ENCODE peak calls at places on chromosomes 1 and 21, in ten cellular contexts. K is esophagus muscularis mucosa; T is left ventricle myocardium inferior; O is foreskin keratinocyte; J is RWPE2; U is thoracic aorta; Z is RWPE1; G is stimulated activated CD4-positive, alpha-beta T cell treated with anti-CD3 and anti-CD28 coated beads, Interleukin-12 subunit alpha, Interleukin-12 subunit beta, amount 100 ng/mL, for 4 hours; E is fibroblast of the aortic adventitia; D is sciatic nerve. H is an unnamed sample.

GRCh38 chr1:193884848-193885558 is 698.6 kb upstream of the B3GALT2 start:
- DNase-seq in Z (no peak), K (no peak), U (no peak), D (no peak), J (no peak), T (no peak), G (no peak), O (no peak), E (no peak), H (no peak)

GRCh38 chr1:34796990-34797389 is 4.2 kb downstream of the GJA4 start:
- DNase-seq in D (no peak), J (no peak), O (no peak), G (no peak), Z (no peak), U (no peak), E (no peak), K (no peak), T (no peak), H (no peak)

GRCh38 chr1:244702620-244703019 is 49.7 kb downstream of the DESI2 start:
- DNase-seq in O (no peak), G (no peak), U (no peak), K (no peak), Z (no peak), E (no peak), J (no peak), T (no peak), D (no peak), H (no peak)

GRCh38 chr21:28605138-28605537 is 387.5 kb downstream of the LTN1 start:
- DNase-seq in J (no peak), O (no peak), T (no peak), G (no peak), K (no peak), Z (no peak), U (no peak), E (no peak), D (no peak), H (no peak)

GRCh38 chr1:176043537-176043936 is 163.5 kb downstream of the COP1 start:
- DNase-seq in D (no peak), E (no peak), U (no peak), T (no peak), Z (no peak), G (no peak), J (no peak), K (no peak), O (no peak), H (no peak)

GRCh38 chr1:209417761-209418160 is 165.8 kb upstream of the CAMK1G start:
- DNase-seq in O (no peak), U (no peak), K (no peak), D (no peak), E (no peak), T (no peak), Z (no peak), G (no peak), J (no peak), H (no peak)

GRCh38 chr1:204106825-204107224 is 33.9 kb downstream of the SOX13 start:
- DNase-seq in E (no peak), T (no peak), J (no peak), Z (no peak), U (no peak), G (no peak), D (no peak), K (no peak), O (no peak), H (no peak)

GRCh38 chr1:3427711-3428704 is 26.5 kb upstream of the ARHGEF16 start:
- DNase-seq in T (no peak), E (no peak), Z (no peak), U (no peak), G (no peak), K (no peak), J (no peak), D (no peak), O (no peak), H (no peak)

GRCh38 chr21:37119421-37120218 is 46.6 kb downstream of the TTC3 start:
- DNase-seq in D (no peak), U (no peak), E (peak), G (no peak), J (no peak), K (no peak), Z (no peak), T (no peak), O (no peak), H (no peak)

GRCh38 chr1:7590426-7590790 is 180.7 kb upstream of the VAMP3 start:
- DNase-seq in K (no peak), E (no peak), G (no peak), O (no peak), T (no peak), D (peak), Z (no peak), J (peak), U (no peak), H (no peak)

GRCh38 chr1:160494620-160495019 is 28.4 kb downstream of the SLAMF6 start:
- DNase-seq in T (no peak), U (no peak), O (no peak), D (no peak), G (no peak), E (no peak), J (no peak), K (no peak), Z (no peak), H (no peak)

GRCh38 chr1:245704765-245705164 is 550.0 kb downstream of the KIF26B start:
- DNase-seq in E (peak), J (no peak), D (no peak), G (no peak), O (no peak), U (no peak), K (no peak), T (no peak), Z (peak), H (peak)

H was measured in GM23248.